ENCODE peak calls at places on chromosomes 13 and 19, in four cellular contexts. Q is left cardiac atrium; D is small intestine; N is activated naive CD4-positive, alpha-beta T cell treated with anti-CD3 and anti-CD28 coated beads for 36 hours. V is an unnamed sample.

GRCh38 chr19:55372316-55373081 is 2.2 kb upstream of the IL11 start:
- DNase-seq in Q (no peak), D (no peak), N (no peak), V (no peak)

GRCh38 chr13:44230736-44231135 is 142.9 kb upstream of the SERP2 start:
- DNase-seq in Q (no peak), D (no peak), N (no peak), V (no peak)

GRCh38 chr19:44657211-44657921 is 13.7 kb downstream of the PVR start:
- DNase-seq in Q (peak), D (peak), N (peak), V (peak)

GRCh38 chr19:46529622-46530451 is 34.2 kb upstream of the PNMA8B start:
- DNase-seq in Q (peak), D (peak), N (peak), V (peak)

GRCh38 chr13:48853381-48854102 is 122.2 kb upstream of the FNDC3A start:
- DNase-seq in Q (no peak), D (no peak), N (peak), V (peak)

GRCh38 chr13:87999791-88000190 is 328.6 kb downstream of the SLITRK5 start:
- DNase-seq in Q (no peak), D (no peak), N (no peak), V (no peak)

GRCh38 chr13:44140146-44140545 is 233.5 kb upstream of the SERP2 start:
- DNase-seq in Q (no peak), D (peak), N (no peak), V (no peak)

GRCh38 chr13:73870970-73871935 is 263.0 kb downstream of the KLF12 start:
- DNase-seq in Q (peak), D (no peak), N (peak), V (no peak)

GRCh38 chr19:43618921-43619261 is 538 bp downstream of the ZNF428 start:
- DNase-seq in Q (no peak), D (no peak), N (peak), V (peak)

GRCh38 chr19:12527034-12527836 is 24.0 kb downstream of the ZNF564 start:
- DNase-seq in Q (no peak), D (peak), N (peak), V (peak)

GRCh38 chr19:43798546-43799409 is 3.5 kb downstream of the LYPD5 start:
- DNase-seq in Q (peak), D (peak), N (peak), V (peak)

GRCh38 chr13:62910541-62910940 is 1494.9 kb upstream of the PCDH20 start:
- DNase-seq in Q (no peak), D (no peak), N (no peak), V (no peak)

GRCh38 chr19:17415107-17415506 is 4.7 kb upstream of the MVB12A start:
- DNase-seq in Q (no peak), D (no peak), N (no peak), V (no peak)

GRCh38 chr13:81048026-81048461 is 707.1 kb upstream of the SPRY2 start:
- DNase-seq in Q (no peak), D (no peak), N (no peak), V (no peak)

GRCh38 chr19:11578342-11579142 is 1.1 kb upstream of the ACP5 start:
- DNase-seq in Q (peak), D (peak), N (peak), V (no peak)

GRCh38 chr19:904545-904944 is 8.5 kb downstream of the R3HDM4 start:
- DNase-seq in Q (no peak), D (no peak), N (no peak), V (no peak)

GRCh38 chr13:48507024-48507423 is 25.9 kb downstream of the RCBTB2 start:
- DNase-seq in Q (no peak), D (no peak), N (no peak), V (no peak)

GRCh38 chr13:40271931-40272775 is 394.3 kb downstream of the FOXO1 start:
- DNase-seq in Q (peak), D (no peak), N (peak), V (no peak)

GRCh38 chr13:78572459-78572858 is 30.9 kb downstream of the POU4F1 start:
- DNase-seq in Q (no peak), D (no peak), N (no peak), V (no peak)

GRCh38 chr13:45310341-45311138 is 30.4 kb downstream of the TPT1 start:
- DNase-seq in Q (no peak), D (no peak), N (no peak), V (no peak)

GRCh38 chr19:38929929-38930775 is at the start of gene SARS2:
- DNase-seq in Q (peak), D (peak), N (peak), V (peak)

GRCh38 chr13:25281937-25282332 is 5.4 kb downstream of the MTMR6 start:
- DNase-seq in Q (no peak), D (no peak), N (peak), V (no peak)

GRCh38 chr13:34369925-34370324 is 552.0 kb downstream of the RFC3 start:
- DNase-seq in Q (no peak), D (no peak), N (no peak), V (no peak)

GRCh38 chr19:28934626-28935025 is 278.3 kb downstream of the UQCRFS1 start:
- DNase-seq in Q (no peak), D (no peak), N (no peak), V (no peak)

GRCh38 chr13:45108716-45109706 is 11.3 kb upstream of the GTF2F2 start:
- DNase-seq in Q (peak), D (no peak), N (peak), V (no peak)

GRCh38 chr13:83378901-83379300 is 503.4 kb downstream of the SLITRK1 start:
- DNase-seq in Q (no peak), D (no peak), N (no peak), V (no peak)

GRCh38 chr13:21116141-21116540 is 54.8 kb upstream of the LATS2 start:
- DNase-seq in Q (no peak), D (no peak), N (no peak), V (no peak)

GRCh38 chr13:113161433-113161832 is 3.0 kb downstream of the PROZ start:
- DNase-seq in Q (no peak), D (no peak), N (peak), V (no peak)

GRCh38 chr19:45975296-45975695 is 1.6 kb upstream of the NOVA2 start:
- DNase-seq in Q (no peak), D (no peak), N (no peak), V (no peak)

GRCh38 chr13:40665061-40665753 is 1.2 kb downstream of the FOXO1 start:
- DNase-seq in Q (peak), D (peak), N (peak), V (peak)

GRCh38 chr19:15934332-15935078 is at the start of gene CYP4F11:
- DNase-seq in Q (peak), D (peak), N (no peak), V (no peak)

GRCh38 chr13:108342369-108343289 is 73.1 kb downstream of the TNFSF13B start:
- DNase-seq in Q (no peak), D (peak), N (peak), V (peak)

V was measured in erythroblast.